ENCODE peak calls at places on chromosomes 3 and 15, in eight cellular contexts. V is fibroblast of pulmonary artery, U is cardiac fibroblast, L is AG04450, S is kidney epithelial cell, F is mucosa of descending colon, R is K562, G is colonic mucosa. B is an unnamed sample.

GRCh38 chr15:40344631-40345120 is 3.9 kb upstream of the CCDC9B start:
- DNase-seq in V (peak; percentile 75), U (peak; percentile 76), L (no peak), S (no peak), F (peak; percentile 85), R (peak; percentile 78), G (peak; percentile 83), B (no peak)

GRCh38 chr3:53974314-53974713 is 82.7 kb upstream of the SELENOK start:
- DNase-seq in V (peak; percentile 11), U (peak; percentile 17), L (no peak), S (no peak), F (no peak), R (no peak), G (no peak), B (no peak)

GRCh38 chr3:56899851-56900250 is 98.1 kb upstream of the ARHGEF3 start:
- DNase-seq in V (peak; percentile 39), U (no peak), L (no peak), S (no peak), F (no peak), R (no peak), G (no peak), B (no peak)

GRCh38 chr15:93800805-93801204 is 430.6 kb upstream of the MCTP2 start:
- DNase-seq in V (no peak), U (no peak), L (no peak), S (no peak), F (no peak), R (no peak), G (no peak), B (no peak)

GRCh38 chr3:36813320-36813719 is 49.0 kb upstream of the DCLK3 start:
- DNase-seq in V (no peak), U (no peak), L (no peak), S (no peak), F (no peak), R (no peak), G (no peak), B (no peak)

GRCh38 chr3:187136936-187137335 is 2.4 kb downstream of the RPL39L start:
- DNase-seq in V (peak; percentile 47), U (peak; percentile 10), L (peak; percentile 13), S (peak; percentile 28), F (no peak), R (no peak), G (no peak), B (no peak)

GRCh38 chr15:70873232-70874054 is 18.8 kb downstream of the THAP10 start:
- DNase-seq in V (no peak), U (no peak), L (no peak), S (no peak), F (no peak), R (no peak), G (no peak), B (no peak)

GRCh38 chr3:17055374-17056276 is 170.9 kb downstream of the PLCL2 start:
- DNase-seq in V (peak; percentile 59), U (peak; percentile 57), L (no peak), S (no peak), F (no peak), R (no peak), G (no peak), B (no peak)

GRCh38 chr3:79598594-79598993 is 169.2 kb downstream of the ROBO1 start:
- DNase-seq in V (peak; percentile 16), U (peak; percentile 0), L (no peak), S (no peak), F (no peak), R (no peak), G (no peak), B (no peak)

GRCh38 chr3:106629215-106629832 is 747.9 kb upstream of the CCDC54 start:
- DNase-seq in V (no peak), U (no peak), L (no peak), S (no peak), F (no peak), R (no peak), G (no peak), B (no peak)

GRCh38 chr3:103609472-103609871 is 1174.7 kb downstream of the ZPLD1 start:
- DNase-seq in V (no peak), U (no peak), L (no peak), S (no peak), F (no peak), R (no peak), G (no peak), B (peak; percentile 18)

GRCh38 chr3:48662753-48663488 is at the start of gene CELSR3:
- DNase-seq in V (peak; percentile 92), U (peak; percentile 95), L (peak; percentile 85), S (peak; percentile 55), F (peak; percentile 79), R (peak; percentile 39), G (peak; percentile 68), B (peak; percentile 90)

GRCh38 chr15:88908123-88908522 is 5.1 kb downstream of the MFGE8 start:
- DNase-seq in V (no peak), U (no peak), L (no peak), S (no peak), F (no peak), R (no peak), G (no peak), B (no peak)
- H3K4me3 ChIP-seq in V (no peak overlapping the region), U (no peak overlapping the region), L (no peak overlapping the region), S (no peak overlapping the region), F (no peak overlapping the region), R (no peak overlapping the region), G (no peak overlapping the region), B (no peak overlapping the region)

GRCh38 chr3:126528800-126529541 is 5.0 kb downstream of the CHST13 start:
- DNase-seq in V (peak; percentile 20), U (peak; percentile 50), L (no peak), S (peak; percentile 48), F (no peak), R (no peak), G (no peak), B (no peak)
- TF ChIP-seq CTCF in V (no peak), U (no peak), L (no peak), S (peak; percentile 26), F (no peak), R (no peak), G (no peak), B (no peak)

GRCh38 chr3:133926736-133927542 is 31.3 kb upstream of the RAB6B start:
- DNase-seq in V (no peak), U (no peak), L (no peak), S (no peak), F (no peak), R (peak; percentile 16), G (peak; percentile 20), B (no peak)

GRCh38 chr3:133930341-133930933 is 34.8 kb upstream of the RAB6B start:
- DNase-seq in V (peak; percentile 91), U (peak; percentile 90), L (no peak), S (no peak), F (no peak), R (peak; percentile 36), G (peak; percentile 30), B (no peak)

GRCh38 chr3:133927543-133928066 is 31.9 kb upstream of the RAB6B start:
- DNase-seq in V (no peak), U (peak; percentile 45), L (no peak), S (no peak), F (peak; percentile 71), R (peak; percentile 94), G (peak; percentile 56), B (no peak)

GRCh38 chr3:133928903-133929607 is 33.4 kb upstream of the RAB6B start:
- DNase-seq in V (no peak), U (no peak), L (no peak), S (no peak), F (no peak), R (no peak), G (peak; percentile 12), B (no peak)

GRCh38 chr3:133928136-133928893 is 32.6 kb upstream of the RAB6B start:
- DNase-seq in V (no peak), U (no peak), L (no peak), S (no peak), F (no peak), R (no peak), G (peak; percentile 14), B (no peak)
- H3K4me3 ChIP-seq in V (no peak overlapping the region), U (no peak overlapping the region), L (no peak overlapping the region), S (no peak overlapping the region), F (no peak overlapping the region), R (no peak overlapping the region), G (no peak overlapping the region), B (no peak overlapping the region)

GRCh38 chr15:48520376-48521155 is 124.9 kb downstream of the FBN1 start:
- DNase-seq in V (no peak), U (no peak), L (no peak), S (no peak), F (no peak), R (no peak), G (no peak), B (no peak)
- TF ChIP-seq CTCF in V (no peak), U (no peak), L (no peak), S (no peak), F (no peak), R (peak; percentile 47), G (no peak), B (peak; percentile 55)

GRCh38 chr3:50154840-50155490 is at the start of gene SEMA3F:
- DNase-seq in V (peak; percentile 68), U (peak; percentile 75), L (no peak), S (no peak), F (peak; percentile 86), R (peak; percentile 92), G (peak; percentile 72), B (peak; percentile 27)

GRCh38 chr3:50155491-50155878 is 361 bp downstream of the SEMA3F start:
- DNase-seq in V (no peak), U (no peak), L (no peak), S (no peak), F (no peak), R (peak; percentile 19), G (no peak), B (no peak)

GRCh38 chr3:50155891-50156290 is 767 bp downstream of the SEMA3F start:
- DNase-seq in V (no peak), U (peak; percentile 31), L (no peak), S (no peak), F (no peak), R (no peak), G (no peak), B (no peak)

GRCh38 chr3:50154476-50154839 is 666 bp upstream of the SEMA3F start:
- DNase-seq in V (no peak), U (no peak), L (no peak), S (no peak), F (no peak), R (peak; percentile 42), G (no peak), B (no peak)

DNA sequence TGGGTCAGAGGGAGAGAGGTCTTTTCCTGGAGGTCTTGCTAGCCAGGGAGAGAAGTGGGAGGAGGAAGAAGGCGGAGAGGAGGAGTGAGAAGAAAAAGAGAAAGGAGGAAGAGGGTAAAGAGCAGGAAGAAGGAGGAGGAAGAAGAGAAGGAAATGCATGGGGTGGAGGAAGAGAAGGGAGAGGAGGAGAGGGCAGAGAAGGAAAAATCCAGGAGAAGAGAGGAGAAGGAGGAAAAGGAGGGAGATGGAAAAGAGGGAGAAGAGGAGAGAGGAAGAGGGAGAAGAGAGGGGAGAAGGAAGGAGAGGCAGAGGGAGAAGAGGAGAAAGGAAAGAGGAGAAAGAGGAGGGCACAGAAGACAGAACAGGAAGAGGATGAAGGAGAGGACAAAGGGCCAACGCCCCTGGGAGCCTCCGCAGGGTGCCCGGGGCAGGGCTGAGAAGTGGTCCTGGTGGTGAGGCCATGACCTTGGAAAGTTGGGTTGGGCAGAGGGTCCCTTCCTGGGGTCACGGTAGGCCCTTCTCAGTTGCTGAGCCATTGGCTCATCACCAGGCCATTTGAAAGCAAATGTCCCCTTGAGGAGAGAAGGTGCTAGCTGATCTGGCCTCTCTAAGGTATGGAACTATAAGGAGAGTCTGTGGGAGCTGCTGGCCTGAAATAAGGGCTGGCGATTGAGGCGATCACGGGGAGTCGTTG is 1.2 kb upstream of the SEMA3F start:
- DNase-seq in V (no peak), U (no peak), L (no peak), S (no peak), F (no peak), R (no peak), G (no peak), B (no peak)
- H3K4me3 ChIP-seq in V (no peak overlapping the region), U (no peak overlapping the region), L (no peak overlapping the region), S (peak overlapping the region; percentile 33), F (no peak overlapping the region), R (no peak overlapping the region), G (peak overlapping the region; percentile 50), B (peak overlapping the region; percentile 62)